ENCODE peak calls at places on chromosomes 4 and X, in ten cellular contexts. F is Panc1, P is upper lobe of left lung, A is ovary, Z is fibroblast of the aortic adventitia, O is lower leg skin, S is cardiac muscle cell, Y is astrocyte of the spinal cord, X is fibroblast of lung, E is A549. C is an unnamed sample.

GRCh38 chr4:133147922-133148689 is 988 bp upstream of the PCDH10 start:
- DNase-seq in F (no peak), P (no peak), A (no peak), Z (no peak), O (no peak), S (peak), Y (peak), X (peak), E (no peak), C (peak)

GRCh38 chr4:159041058-159042034 is 61.5 kb upstream of the RAPGEF2 start:
- DNase-seq in F (no peak), P (no peak), A (no peak), Z (no peak), O (no peak), S (no peak), Y (no peak), X (no peak), E (no peak), C (no peak)

GRCh38 chrX:16101581-16101980 is 21.8 kb upstream of the GRPR start:
- DNase-seq in F (no peak), P (no peak), A (no peak), Z (no peak), O (no peak), S (no peak), Y (no peak), X (no peak), E (no peak), C (no peak)

GRCh38 chr4:143336828-143337599 is at the start of gene GAB1:
- DNase-seq in F (no peak), P (peak), A (peak), Z (peak), O (peak), S (peak), Y (peak), X (peak), E (peak), C (peak)

GRCh38 chr4:80989921-80990544 is 40.5 kb upstream of the BMP3 start:
- DNase-seq in F (peak), P (no peak), A (no peak), Z (peak), O (no peak), S (peak), Y (peak), X (peak), E (peak), C (peak)

GRCh38 chrX:154695913-154696312 is 42.5 kb upstream of the CTAG2 start:
- DNase-seq in F (no peak), P (no peak), A (no peak), Z (peak), O (no peak), S (no peak), Y (no peak), X (no peak), E (no peak), C (no peak)

GRCh38 chrX:97021680-97022079 is 138.0 kb downstream of the RPA4 start:
- DNase-seq in F (no peak), P (no peak), A (no peak), Z (peak), O (no peak), S (no peak), Y (peak), X (peak), E (no peak), C (peak)

GRCh38 chr4:4323705-4324534 is 33.9 kb downstream of the ZBTB49 start:
- DNase-seq in F (no peak), P (peak), A (no peak), Z (peak), O (peak), S (no peak), Y (no peak), X (peak), E (no peak), C (no peak)

GRCh38 chrX:103730746-103731508 is 20.2 kb downstream of the TMEM31 start:
- DNase-seq in F (no peak), P (no peak), A (no peak), Z (peak), O (no peak), S (no peak), Y (peak), X (peak), E (no peak), C (peak)

GRCh38 chrX:74421181-74422028 is at the start of gene SLC16A2:
- DNase-seq in F (no peak), P (peak), A (peak), Z (peak), O (peak), S (peak), Y (peak), X (peak), E (peak), C (peak)

GRCh38 chrX:150148749-150149672 is 210.7 kb upstream of the EOLA2 start:
- DNase-seq in F (no peak), P (no peak), A (no peak), Z (peak), O (no peak), S (no peak), Y (peak), X (peak), E (no peak), C (no peak)

GRCh38 chrX:40471965-40472648 is 108.7 kb upstream of the ATP6AP2 start:
- DNase-seq in F (no peak), P (peak), A (peak), Z (peak), O (no peak), S (peak), Y (peak), X (peak), E (no peak), C (peak)

GRCh38 chr4:159178147-159178541 is 75.3 kb downstream of the RAPGEF2 start:
- DNase-seq in F (no peak), P (no peak), A (no peak), Z (peak), O (no peak), S (no peak), Y (peak), X (peak), E (no peak), C (peak)

GRCh38 chrX:131812847-131813825 is 210.0 kb upstream of the STK26 start:
- DNase-seq in F (no peak), P (peak), A (peak), Z (peak), O (peak), S (no peak), Y (peak), X (peak), E (peak), C (no peak)

GRCh38 chr4:52833941-52834525 is 28.1 kb upstream of the RASL11B start:
- DNase-seq in F (no peak), P (no peak), A (no peak), Z (peak), O (no peak), S (no peak), Y (no peak), X (peak), E (no peak), C (peak)

GRCh38 chr4:128290526-128290925 is 2.9 kb upstream of the PGRMC2 start:
- DNase-seq in F (no peak), P (no peak), A (no peak), Z (no peak), O (no peak), S (no peak), Y (no peak), X (no peak), E (no peak), C (no peak)

GRCh38 chr4:20428410-20429160 is 176.9 kb downstream of the SLIT2 start:
- DNase-seq in F (no peak), P (no peak), A (no peak), Z (peak), O (no peak), S (peak), Y (peak), X (no peak), E (no peak), C (no peak)

GRCh38 chr4:40579983-40580382 is 49.7 kb downstream of the RBM47 start:
- DNase-seq in F (no peak), P (no peak), A (no peak), Z (peak), O (no peak), S (no peak), Y (peak), X (peak), E (no peak), C (peak)

GRCh38 chr4:108109997-108110416 is 58.7 kb downstream of the LEF1 start:
- DNase-seq in F (no peak), P (no peak), A (no peak), Z (no peak), O (no peak), S (no peak), Y (no peak), X (no peak), E (no peak), C (no peak)

GRCh38 chr4:68466185-68466584 is 18.9 kb downstream of the TMPRSS11E start:
- DNase-seq in F (no peak), P (no peak), A (no peak), Z (peak), O (no peak), S (no peak), Y (peak), X (peak), E (no peak), C (peak)

GRCh38 chr4:171203425-171203824 is 609.8 kb upstream of the GALNTL6 start:
- DNase-seq in F (no peak), P (no peak), A (no peak), Z (no peak), O (no peak), S (no peak), Y (peak), X (peak), E (no peak), C (peak)

GRCh38 chrX:24424948-24425347 is 40.1 kb upstream of the PDK3 start:
- DNase-seq in F (no peak), P (no peak), A (peak), Z (peak), O (no peak), S (no peak), Y (peak), X (peak), E (no peak), C (no peak)

GRCh38 chr4:54933579-54933978 is 191.8 kb downstream of the KDR start:
- DNase-seq in F (no peak), P (no peak), A (no peak), Z (no peak), O (no peak), S (no peak), Y (no peak), X (no peak), E (no peak), C (no peak)

GRCh38 chr4:177974461-177974860 is 532.2 kb upstream of the AGA start:
- DNase-seq in F (no peak), P (no peak), A (no peak), Z (no peak), O (no peak), S (no peak), Y (no peak), X (peak), E (no peak), C (no peak)

GRCh38 chr4:48420172-48420571 is 63.0 kb upstream of the SLC10A4 start:
- DNase-seq in F (no peak), P (peak), A (no peak), Z (no peak), O (no peak), S (no peak), Y (no peak), X (no peak), E (no peak), C (peak)

GRCh38 chr4:30641345-30641744 is 78.8 kb upstream of the PCDH7 start:
- DNase-seq in F (no peak), P (no peak), A (no peak), Z (no peak), O (no peak), S (no peak), Y (no peak), X (no peak), E (no peak), C (no peak)

GRCh38 chrX:123797543-123798447 is 62.1 kb upstream of the XIAP start:
- DNase-seq in F (no peak), P (no peak), A (no peak), Z (no peak), O (peak), S (no peak), Y (no peak), X (peak), E (no peak), C (no peak)

DNA sequence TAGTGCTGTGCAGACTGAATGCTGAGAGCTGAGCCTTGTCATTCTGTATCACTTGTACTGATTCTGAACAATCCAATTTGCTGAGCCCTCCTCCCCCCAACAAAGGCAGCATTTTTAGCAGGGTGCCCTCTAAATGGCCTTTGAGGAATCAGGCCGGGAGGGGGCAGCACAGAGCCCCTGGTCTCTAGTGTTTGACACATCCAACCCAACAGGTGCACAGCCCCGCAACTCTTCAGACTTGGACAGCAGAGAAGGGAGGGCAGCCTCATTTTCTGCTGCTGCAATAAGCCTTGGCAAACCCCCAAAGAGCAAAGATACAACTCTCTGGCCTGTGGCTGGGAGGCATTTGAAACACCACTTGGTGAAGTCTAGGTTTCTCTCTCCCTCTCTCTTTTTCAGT is 3.4 kb downstream of the ATP1B4 start:
- DNase-seq in F (no peak), P (peak), A (peak), Z (peak), O (peak), S (peak), Y (no peak), X (no peak), E (no peak), C (peak)
- TF ChIP-seq CTCF in F (peak), P (no peak), A (peak), Z (peak), O (no peak), S (peak), Y (peak), X (peak), E (peak), C (peak)

DNA sequence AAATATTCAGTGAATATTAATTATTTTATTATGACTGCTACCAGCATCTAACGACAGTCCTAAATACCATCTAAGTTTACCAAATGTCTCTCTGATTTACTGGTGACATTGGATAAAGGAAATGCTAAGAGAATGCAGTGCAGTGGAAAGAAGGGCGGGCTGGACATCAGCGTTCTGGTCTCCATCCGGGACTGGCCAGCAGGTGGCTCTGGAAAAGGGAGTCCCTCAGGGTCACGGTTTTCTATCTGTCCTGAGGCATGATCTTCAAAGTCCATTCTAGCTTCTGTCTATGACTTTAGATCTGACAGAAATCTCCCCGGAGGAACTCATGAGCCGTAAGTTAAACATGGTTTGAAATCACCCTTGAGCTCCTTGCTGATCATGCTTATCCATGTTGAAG is 3.3 kb downstream of the TRIM2 start:
- DNase-seq in F (no peak), P (no peak), A (no peak), Z (no peak), O (no peak), S (peak), Y (peak), X (no peak), E (peak), C (no peak)
- H3K4me3 ChIP-seq in F (no peak), P (no peak), A (no peak), Z (no peak), O (no peak), S (no peak), Y (no peak), X (no peak), E (no peak), C (no peak)

DNA sequence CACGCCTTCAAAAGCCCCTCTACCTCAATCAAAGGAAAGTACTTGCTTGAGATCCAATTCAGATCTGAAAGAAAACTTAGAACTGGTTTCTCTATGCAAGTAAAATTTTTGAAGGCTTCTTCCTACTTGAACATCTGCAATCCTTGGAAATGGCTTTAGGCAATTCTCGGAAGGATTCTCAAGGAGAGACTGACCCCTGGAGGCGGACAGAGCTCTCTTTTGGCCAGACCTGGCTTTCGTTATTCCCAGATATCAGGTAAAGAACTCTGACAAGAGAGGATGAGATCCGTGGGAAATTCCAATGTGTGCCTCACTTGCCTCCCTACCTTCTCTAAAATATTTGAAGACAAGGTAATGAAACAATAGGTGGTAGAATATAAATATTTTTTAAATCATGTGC is 670.3 kb upstream of the FAM241A start:
- DNase-seq in F (no peak), P (no peak), A (no peak), Z (peak), O (no peak), S (peak), Y (peak), X (peak), E (no peak), C (peak)
- TF ChIP-seq CTCF in F (peak), P (no peak), A (no peak), Z (peak), O (no peak), S (peak), Y (peak), X (peak), E (peak), C (peak)

GRCh38 chr4:6028168-6028567 is 9.9 kb upstream of the C4orf50 start:
- DNase-seq in F (no peak), P (no peak), A (no peak), Z (no peak), O (no peak), S (no peak), Y (no peak), X (no peak), E (no peak), C (no peak)

GRCh38 chr4:6029254-6029653 is 11.0 kb upstream of the C4orf50 start:
- DNase-seq in F (no peak), P (no peak), A (no peak), Z (no peak), O (no peak), S (no peak), Y (no peak), X (no peak), E (no peak), C (no peak)

GRCh38 chr4:6031831-6032230 is 13.6 kb upstream of the C4orf50 start:
- DNase-seq in F (no peak), P (no peak), A (no peak), Z (no peak), O (no peak), S (no peak), Y (no peak), X (no peak), E (no peak), C (no peak)

GRCh38 chr4:6032249-6033244 is 14.3 kb upstream of the C4orf50 start:
- DNase-seq in F (no peak), P (no peak), A (no peak), Z (peak), O (no peak), S (no peak), Y (no peak), X (peak), E (no peak), C (no peak)

GRCh38 chr4:6030679-6031078 is 12.4 kb upstream of the C4orf50 start:
- DNase-seq in F (no peak), P (no peak), A (no peak), Z (no peak), O (no peak), S (no peak), Y (no peak), X (no peak), E (no peak), C (no peak)
- H3K4me3 ChIP-seq in F (no peak), P (no peak), A (no peak), Z (no peak), O (no peak), S (no peak), Y (no peak), X (no peak), E (no peak), C (no peak)

GRCh38 chr4:121307441-121308327 is 73.1 kb downstream of the QRFPR start:
- DNase-seq in F (peak), P (no peak), A (no peak), Z (peak), O (no peak), S (peak), Y (peak), X (peak), E (peak), C (peak)
- TF ChIP-seq CTCF in F (peak), P (peak), A (no peak), Z (peak), O (no peak), S (peak), Y (peak), X (peak), E (peak), C (peak)

C was measured in epithelial cell of esophagus.